ENCODE peak calls at places on chromosomes 13 and 19, in four cellular contexts. S, O, D and H are unnamed samples.

GRCh38 chr19:17256130-17256529 is 8.4 kb downstream of the USHBP1 start:
- DNase-seq in S (no peak), O (no peak), D (no peak), H (no peak)

GRCh38 chr13:105048685-105049084 is 1486.8 kb downstream of the EFNB2 start:
- DNase-seq in S (no peak), O (no peak), D (no peak), H (no peak)

GRCh38 chr19:40612831-40613668 is 11.9 kb downstream of the LTBP4 start:
- DNase-seq in S (peak), O (peak), D (no peak), H (peak)

GRCh38 chr13:47480941-47481340 is 520.1 kb downstream of the SUCLA2 start:
- DNase-seq in S (no peak), O (no peak), D (no peak), H (no peak)

GRCh38 chr19:9877775-9878510 is 42.8 kb downstream of the PIN1 start:
- DNase-seq in S (no peak), O (no peak), D (no peak), H (no peak)

GRCh38 chr13:37656247-37656940 is 57.8 kb upstream of the POSTN start:
- DNase-seq in S (no peak), O (no peak), D (no peak), H (no peak)

GRCh38 chr13:27141746-27142145 is 29.9 kb downstream of the USP12 start:
- DNase-seq in S (no peak), O (no peak), D (no peak), H (no peak)

GRCh38 chr19:4794971-4795370 is 3.4 kb downstream of the FEM1A start:
- DNase-seq in S (no peak), O (no peak), D (no peak), H (no peak)

GRCh38 chr13:23354520-23354919 is 79.0 kb downstream of the SACS start:
- DNase-seq in S (no peak), O (no peak), D (no peak), H (no peak)

GRCh38 chr13:87999791-88000190 is 328.6 kb downstream of the SLITRK5 start:
- DNase-seq in S (no peak), O (no peak), D (no peak), H (no peak)

GRCh38 chr13:46595136-46595917 is 42.4 kb downstream of the LRCH1 start:
- DNase-seq in S (no peak), O (no peak), D (no peak), H (no peak)

GRCh38 chr13:99540530-99540929 is 39.3 kb downstream of the TM9SF2 start:
- DNase-seq in S (no peak), O (no peak), D (no peak), H (no peak)

GRCh38 chr13:112842343-112842856 is 126.6 kb upstream of the MCF2L start:
- DNase-seq in S (no peak), O (no peak), D (no peak), H (no peak)

GRCh38 chr19:5826531-5827341 is 12.8 kb downstream of the FUT6 start:
- DNase-seq in S (peak), O (no peak), D (peak), H (peak)

GRCh38 chr19:3665681-3666544 is 34.4 kb downstream of the PIP5K1C start:
- DNase-seq in S (peak), O (peak), D (peak), H (peak)

GRCh38 chr13:111184685-111185401 is 69.7 kb downstream of the ARHGEF7 start:
- DNase-seq in S (no peak), O (no peak), D (no peak), H (no peak)

GRCh38 chr13:32905063-32905863 is 111.0 kb upstream of the KL start:
- DNase-seq in S (no peak), O (no peak), D (no peak), H (no peak)

GRCh38 chr19:14519245-14519859 is 1.2 kb upstream of the DNAJB1 start:
- DNase-seq in S (no peak), O (no peak), D (no peak), H (no peak)

GRCh38 chr13:108113407-108113806 is 101.9 kb downstream of the LIG4 start:
- DNase-seq in S (no peak), O (no peak), D (no peak), H (no peak)

GRCh38 chr19:57708641-57709354 is at the start of gene ZNF154:
- DNase-seq in S (peak), O (no peak), D (no peak), H (no peak)

GRCh38 chr13:97122381-97122996 is 99.6 kb upstream of the MBNL2 start:
- DNase-seq in S (no peak), O (no peak), D (no peak), H (no peak)

GRCh38 chr19:5936308-5936980 is 22.4 kb downstream of the CAPS start:
- DNase-seq in S (no peak), O (no peak), D (no peak), H (no peak)

DNA sequence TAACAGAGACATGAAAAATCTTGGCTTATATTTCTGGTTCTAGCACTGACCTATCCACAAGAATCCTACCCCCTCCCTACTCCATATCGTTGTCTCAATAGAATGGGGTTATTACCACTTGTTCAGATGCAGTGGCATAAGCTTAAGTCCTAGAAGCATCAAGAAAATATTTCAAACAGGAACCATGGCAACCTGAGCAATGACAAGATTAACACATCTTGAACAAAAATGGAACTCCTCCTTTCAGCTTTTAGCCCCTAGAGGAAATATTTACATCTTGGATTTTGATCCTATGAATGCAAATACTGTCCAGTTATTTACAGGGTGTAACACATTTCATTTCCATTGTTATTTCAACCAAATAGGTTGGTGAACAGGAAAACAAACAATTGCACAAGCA is 46.1 kb upstream of the TSC22D1 start:
- DNase-seq in S (no peak), O (no peak), D (no peak), H (no peak)
- TF ChIP-seq FOXJ3 in S (no peak), O (no peak), D (no peak), H (no peak)

DNA sequence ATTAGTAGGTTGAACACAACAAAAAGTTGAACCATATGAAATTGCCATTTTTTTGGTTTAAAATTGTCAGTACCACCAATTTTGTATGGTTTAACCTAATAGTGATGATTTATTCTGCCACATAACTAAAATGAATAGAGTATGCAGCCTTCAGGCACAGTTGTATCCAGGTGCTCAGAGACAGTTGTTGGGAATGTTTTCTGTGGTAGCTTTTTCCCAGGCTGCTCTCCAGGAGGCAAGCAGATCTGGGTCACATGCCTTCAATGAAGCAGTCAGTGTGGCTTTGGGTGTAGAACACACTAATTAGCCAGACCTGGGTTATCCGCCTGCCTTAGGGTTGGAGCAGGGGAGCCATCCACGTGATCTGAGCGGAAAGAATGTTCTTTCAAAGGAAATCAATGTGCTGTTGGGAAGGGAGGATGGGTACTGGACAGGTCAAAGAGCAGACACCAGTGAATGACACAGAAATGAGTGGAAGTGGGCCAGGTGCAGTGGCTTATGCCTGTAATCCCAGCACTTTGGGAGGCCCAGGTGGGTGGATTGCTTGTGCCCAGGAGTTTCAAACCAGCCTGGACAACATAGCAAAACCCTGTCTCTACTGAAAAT is 28.6 kb downstream of the MARK4 start:
- DNase-seq in S (no peak), O (no peak), D (peak), H (no peak)
- TF ChIP-seq FOXJ3 in S (no peak), O (no peak), D (no peak), H (no peak)

DNA sequence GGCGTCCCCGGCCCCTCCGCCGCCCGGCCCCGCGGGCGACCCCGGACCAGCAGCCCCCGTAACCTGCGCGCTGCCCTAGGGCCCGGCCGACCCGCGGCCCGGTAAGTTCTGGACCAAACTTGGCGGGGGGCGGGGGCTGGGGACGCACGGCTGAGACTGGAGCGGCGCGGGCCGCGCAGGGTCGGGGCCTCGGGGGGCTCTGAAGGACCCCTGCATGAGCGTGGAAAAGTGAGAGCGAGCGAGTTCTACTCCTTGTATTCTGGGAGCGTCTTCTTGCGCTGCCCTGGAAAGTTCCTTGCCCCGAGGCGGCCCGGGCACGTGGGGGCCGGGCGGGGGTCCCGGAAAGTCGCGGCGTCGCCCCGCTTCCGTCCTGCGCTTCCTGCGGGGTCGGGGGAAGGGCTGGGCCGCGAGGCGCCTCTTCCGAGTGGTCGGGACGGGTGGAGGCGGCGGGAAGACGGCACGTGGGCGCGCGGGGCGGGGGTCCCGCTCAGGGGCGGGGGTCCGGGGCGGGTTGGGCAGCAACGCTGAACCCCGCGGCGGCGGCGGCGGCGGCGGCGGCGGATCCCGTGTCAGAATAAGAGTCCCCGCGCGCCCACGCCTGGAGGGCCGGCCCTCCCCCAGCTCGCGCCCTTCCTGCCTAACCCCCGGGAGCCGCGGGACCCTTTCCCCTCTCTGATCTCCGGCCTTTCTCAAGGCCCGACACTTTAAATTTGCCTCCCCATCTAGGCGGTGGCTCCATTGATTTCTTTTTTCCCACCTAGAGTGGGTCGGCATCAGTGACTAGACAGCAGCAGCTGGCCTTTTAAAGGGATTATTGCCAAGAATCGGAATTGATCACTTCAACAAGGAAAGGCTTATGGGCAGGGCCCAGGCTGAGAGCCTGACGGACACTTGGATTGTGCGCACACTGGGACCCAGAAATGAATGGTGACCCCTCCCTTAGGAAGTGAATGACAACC is 723 bp downstream of the GATAD2A start:
- DNase-seq in S (peak), O (peak), D (no peak), H (peak)
- TF ChIP-seq FOXJ3 in S (no peak), O (no peak), D (no peak), H (no peak)

GRCh38 chr13:101415358-101416174 is 742 bp downstream of the NALCN start:
- DNase-seq in S (peak), O (no peak), D (no peak), H (no peak)

GRCh38 chr13:101417043-101417406 is 717 bp upstream of the NALCN start:
- DNase-seq in S (no peak), O (no peak), D (no peak), H (peak)

GRCh38 chr13:101412076-101412475 is 4.2 kb downstream of the NALCN start:
- DNase-seq in S (no peak), O (no peak), D (no peak), H (no peak)

GRCh38 chr13:101417501-101417900 is 1.2 kb upstream of the NALCN start:
- DNase-seq in S (no peak), O (no peak), D (no peak), H (no peak)

GRCh38 chr13:101416181-101417042 is at the start of gene NALCN:
- DNase-seq in S (peak), O (no peak), D (no peak), H (peak)
- TF ChIP-seq FOXJ3 in S (no peak), O (no peak), D (no peak), H (no peak)

GRCh38 chr13:66803013-66803739 is 427.0 kb downstream of the PCDH9 start:
- DNase-seq in S (no peak), O (no peak), D (no peak), H (no peak)

GRCh38 chr13:66809496-66809895 is 420.6 kb downstream of the PCDH9 start:
- DNase-seq in S (no peak), O (no peak), D (no peak), H (no peak)

GRCh38 chr13:66805657-66806056 is 424.5 kb downstream of the PCDH9 start:
- DNase-seq in S (no peak), O (no peak), D (no peak), H (no peak)

DNA sequence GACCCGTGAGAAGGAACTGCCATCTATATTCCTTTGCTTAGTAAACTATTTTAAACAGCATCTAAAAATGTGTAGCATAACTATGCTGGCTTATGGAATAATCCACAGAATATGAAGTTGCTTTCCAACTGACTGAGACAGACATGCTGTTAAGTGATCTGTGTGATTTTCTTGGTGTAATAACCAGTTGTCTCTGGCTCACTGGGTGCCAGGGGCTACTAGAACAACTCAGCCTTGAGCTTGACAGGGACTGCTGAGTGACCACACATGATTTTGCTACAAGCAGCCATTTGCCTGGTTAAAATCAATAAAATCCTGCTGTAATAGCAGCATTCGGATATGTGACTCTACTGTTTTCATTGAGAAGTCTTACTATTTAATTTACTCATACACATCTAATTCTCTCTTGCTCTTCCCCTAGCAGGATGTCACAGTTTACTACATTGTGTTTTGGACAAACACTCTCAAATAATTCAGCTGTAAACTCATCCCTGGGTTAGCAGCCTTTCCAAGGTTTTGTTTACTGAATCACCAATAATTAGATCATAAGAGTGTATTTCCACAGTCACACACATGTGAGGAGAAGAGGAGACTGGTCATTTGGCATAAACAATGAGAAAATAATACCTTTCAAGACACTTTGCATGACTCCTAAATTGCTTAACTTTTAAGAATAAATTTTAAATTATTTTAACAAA is 426.2 kb downstream of the PCDH9 start:
- DNase-seq in S (no peak), O (no peak), D (no peak), H (no peak)
- TF ChIP-seq FOXJ3 in S (no peak), O (no peak), D (no peak), H (no peak)

GRCh38 chr19:29643361-29643935 is 21.8 kb upstream of the PLEKHF1 start:
- DNase-seq in S (no peak), O (no peak), D (no peak), H (no peak)

GRCh38 chr19:29641597-29641996 is 23.7 kb upstream of the PLEKHF1 start:
- DNase-seq in S (no peak), O (no peak), D (no peak), H (no peak)

GRCh38 chr19:29639086-29639485 is 26.2 kb upstream of the PLEKHF1 start:
- DNase-seq in S (no peak), O (no peak), D (no peak), H (no peak)

GRCh38 chr19:29636553-29637325 is 28.5 kb upstream of the PLEKHF1 start:
- DNase-seq in S (no peak), O (no peak), D (no peak), H (no peak)

GRCh38 chr19:29640231-29640630 is 25.0 kb upstream of the PLEKHF1 start:
- DNase-seq in S (no peak), O (no peak), D (no peak), H (no peak)
- TF ChIP-seq FOXJ3 in S (no peak), O (no peak), D (no peak), H (no peak)